ENCODE peak calls at places on chromosomes 11 and 22, in nine cellular contexts. Z is GM23338, S is A549, V is HCT116, D is heart left ventricle, H is ovary, I is mucosa of descending colon, N is thoracic aorta, Q is foreskin keratinocyte. B is an unnamed sample.

GRCh38 chr11:31619980-31620379 is 110.4 kb downstream of the ELP4 start:
- DNase-seq in Z (no peak), S (no peak), V (no peak), D (no peak), H (no peak), I (no peak), N (no peak), Q (no peak), B (no peak)

GRCh38 chr11:34501500-34501899 is 12.1 kb downstream of the ELF5 start:
- DNase-seq in Z (no peak), S (no peak), V (no peak), D (no peak), H (no peak), I (no peak), N (no peak), Q (no peak), B (no peak)

GRCh38 chr22:42920101-42920820 is 63.2 kb upstream of the ARFGAP3 start:
- DNase-seq in Z (no peak), S (no peak), V (no peak), D (no peak), H (no peak), I (no peak), N (no peak), Q (no peak), B (no peak)

GRCh38 chr11:57434640-57435546 is 8.0 kb upstream of the SLC43A3 start:
- DNase-seq in Z (no peak), S (peak; percentile 69), V (no peak), D (no peak), H (no peak), I (no peak), N (no peak), Q (peak; percentile 62), B (no peak)

GRCh38 chr11:8011981-8012444 is 24.9 kb downstream of the EIF3F start:
- DNase-seq in Z (no peak), S (no peak), V (no peak), D (no peak), H (no peak), I (no peak), N (no peak), Q (peak; percentile 67), B (no peak)

GRCh38 chr22:36467042-36467810 is 14.2 kb downstream of the TXN2 start:
- DNase-seq in Z (no peak), S (no peak), V (peak; percentile 46), D (peak; percentile 87), H (peak; percentile 41), I (peak; percentile 65), N (no peak), Q (no peak), B (no peak)

GRCh38 chr11:120756931-120757330 is 245.4 kb downstream of the GRIK4 start:
- DNase-seq in Z (peak; percentile 32), S (no peak), V (no peak), D (no peak), H (no peak), I (no peak), N (no peak), Q (no peak), B (no peak)

GRCh38 chr11:107549253-107549953 is 16.1 kb downstream of the ALKBH8 start:
- DNase-seq in Z (peak; percentile 64), S (no peak), V (no peak), D (no peak), H (no peak), I (no peak), N (no peak), Q (no peak), B (no peak)

GRCh38 chr11:65493367-65494176 is 5.3 kb upstream of the MALAT1 start:
- DNase-seq in Z (peak; percentile 18), S (peak; percentile 61), V (peak; percentile 94), D (peak; percentile 78), H (peak; percentile 54), I (peak; percentile 77), N (peak; percentile 80), Q (peak; percentile 97), B (no peak)

GRCh38 chr22:17746916-17747315 is 27.4 kb downstream of the BID start:
- DNase-seq in Z (no peak), S (no peak), V (no peak), D (no peak), H (no peak), I (no peak), N (no peak), Q (no peak), B (no peak)

GRCh38 chr22:18991138-18991432 is 55.0 kb upstream of the PRODH start:
- DNase-seq in Z (no peak), S (no peak), V (no peak), D (no peak), H (no peak), I (no peak), N (no peak), Q (no peak), B (no peak)

GRCh38 chr22:27348634-27349033 is 452.9 kb downstream of the MN1 start:
- DNase-seq in Z (no peak), S (no peak), V (no peak), D (no peak), H (no peak), I (no peak), N (no peak), Q (no peak), B (no peak)

GRCh38 chr22:17334983-17335382 is 34.3 kb upstream of the CECR2 start:
- DNase-seq in Z (no peak), S (no peak), V (no peak), D (no peak), H (no peak), I (no peak), N (no peak), Q (no peak), B (no peak)

GRCh38 chr11:30788849-30789248 is 202.7 kb upstream of the MPPED2 start:
- DNase-seq in Z (no peak), S (no peak), V (no peak), D (no peak), H (no peak), I (no peak), N (no peak), Q (no peak), B (no peak)

GRCh38 chr11:61510980-61511373 is 2.4 kb downstream of the LRRC10B start:
- DNase-seq in Z (no peak), S (no peak), V (no peak), D (no peak), H (no peak), I (no peak), N (no peak), Q (no peak), B (no peak)

GRCh38 chr11:70464509-70465361 is 66.4 kb downstream of the CTTN start:
- DNase-seq in Z (no peak), S (no peak), V (no peak), D (no peak), H (no peak), I (no peak), N (no peak), Q (no peak), B (peak; percentile 59)

GRCh38 chr11:82732734-82733443 is 775 bp downstream of the FAM181B start:
- DNase-seq in Z (peak; percentile 60), S (no peak), V (no peak), D (peak; percentile 27), H (peak; percentile 15), I (peak; percentile 48), N (no peak), Q (no peak), B (peak; percentile 80)

GRCh38 chr22:43388420-43388851 is 23.4 kb upstream of the MPPED1 start:
- DNase-seq in Z (peak; percentile 90), S (peak; percentile 75), V (peak; percentile 41), D (peak; percentile 75), H (peak; percentile 85), I (peak; percentile 73), N (no peak), Q (no peak), B (peak; percentile 71)

GRCh38 chr11:18235394-18235926 is 1.1 kb downstream of the SAA4 start:
- DNase-seq in Z (no peak), S (no peak), V (no peak), D (no peak), H (no peak), I (no peak), N (no peak), Q (no peak), B (no peak)

GRCh38 chr11:93842461-93842860 is 8.0 kb downstream of the VSTM5 start:
- DNase-seq in Z (no peak), S (no peak), V (peak; percentile 67), D (no peak), H (no peak), I (peak; percentile 86), N (no peak), Q (no peak), B (no peak)

GRCh38 chr11:93846411-93846810 is 4.0 kb downstream of the VSTM5 start:
- DNase-seq in Z (no peak), S (no peak), V (no peak), D (no peak), H (no peak), I (no peak), N (no peak), Q (no peak), B (no peak)

GRCh38 chr11:93843906-93844305 is 6.5 kb downstream of the VSTM5 start:
- DNase-seq in Z (no peak), S (no peak), V (no peak), D (no peak), H (no peak), I (no peak), N (no peak), Q (no peak), B (no peak)

GRCh38 chr11:93844568-93844967 is 5.8 kb downstream of the VSTM5 start:
- DNase-seq in Z (no peak), S (no peak), V (no peak), D (no peak), H (no peak), I (no peak), N (no peak), Q (no peak), B (no peak)

GRCh38 chr11:93845181-93846092 is 5.0 kb downstream of the VSTM5 start:
- DNase-seq in Z (no peak), S (no peak), V (no peak), D (no peak), H (no peak), I (no peak), N (no peak), Q (no peak), B (no peak)
- H3K4me1 ChIP-seq in Z (peaks cover 5% of the 10 kb centered on the region), S (peaks cover 2% of the 10 kb centered on the region), V (peaks cover 39% of the 10 kb centered on the region), D (no peaks in the 10 kb centered on the region), H (no peaks in the 10 kb centered on the region), I (no peaks in the 10 kb centered on the region), N (peaks cover 3% of the 10 kb centered on the region), Q (peaks cover 6% of the 10 kb centered on the region), B (no peaks in the 10 kb centered on the region)

GRCh38 chr11:81237139-81237538 is 1496.5 kb downstream of the FAM181B start:
- DNase-seq in Z (peak; percentile 74), S (no peak), V (no peak), D (no peak), H (no peak), I (no peak), N (no peak), Q (peak; percentile 8), B (no peak)
- TF ChIP-seq CTCF in Z (peak; percentile 76), S (peak; percentile 29), V (no peak), D (peak; percentile 54), H (peak; percentile 53), I (no peak), N (no peak), Q (peak; percentile 75), B (peak; percentile 18)

GRCh38 chr11:63462126-63462525 is 28.8 kb downstream of the PLAAT5 start:
- DNase-seq in Z (no peak), S (no peak), V (no peak), D (no peak), H (no peak), I (no peak), N (no peak), Q (no peak), B (no peak)
- H3K4me1 ChIP-seq in Z (peaks cover 15% of the 10 kb centered on the region), S (no peaks in the 10 kb centered on the region), V (no peaks in the 10 kb centered on the region), D (no peaks in the 10 kb centered on the region), H (no peaks in the 10 kb centered on the region), I (no peaks in the 10 kb centered on the region), N (no peaks in the 10 kb centered on the region), Q (no peaks in the 10 kb centered on the region), B (no peaks in the 10 kb centered on the region)

GRCh38 chr11:95067828-95068244 is 1.1 kb downstream of the SRSF8 start:
- DNase-seq in Z (no peak), S (no peak), V (no peak), D (peak; percentile 50), H (no peak), I (no peak), N (no peak), Q (no peak), B (no peak)
- TF ChIP-seq CTCF in Z (no peak), S (no peak), V (no peak), D (no peak), H (no peak), I (no peak), N (no peak), Q (no peak), B (no peak)

B was measured in left lung.